ENCODE peak calls at places on chromosomes 1 and 21, in eight cellular contexts. F, M, G, S, T, R, D and H are unnamed samples.

GRCh38 chr1:155309423-155310021 is 856 bp downstream of the FDPS start:
- DNase-seq in F (peak; percentile 53), M (peak; percentile 69), G (peak; percentile 33), S (peak; percentile 27), T (no peak), R (peak; percentile 21), D (peak; percentile 18), H (peak; percentile 57)

GRCh38 chr21:39707316-39707715 is 37.7 kb upstream of the IGSF5 start:
- DNase-seq in F (no peak), M (no peak), G (no peak), S (no peak), T (no peak), R (no peak), D (no peak), H (no peak)

GRCh38 chr1:58573705-58574591 is 3.1 kb downstream of the TACSTD2 start:
- DNase-seq in F (no peak), M (peak; percentile 68), G (no peak), S (no peak), T (no peak), R (peak; percentile 90), D (peak; percentile 80), H (peak; percentile 69)

GRCh38 chr21:40433575-40433974 is 413.4 kb downstream of the DSCAM start:
- DNase-seq in F (no peak), M (no peak), G (no peak), S (no peak), T (no peak), R (peak; percentile 21), D (no peak), H (no peak)

GRCh38 chr1:85202092-85202863 is 1.5 kb upstream of the SYDE2 start:
- DNase-seq in F (no peak), M (no peak), G (no peak), S (no peak), T (no peak), R (peak; percentile 41), D (peak; percentile 70), H (no peak)

GRCh38 chr1:221741364-221741970 is 422 bp downstream of the DUSP10 start:
- DNase-seq in F (peak; percentile 31), M (peak; percentile 43), G (no peak), S (no peak), T (no peak), R (no peak), D (no peak), H (no peak)

GRCh38 chr21:24280591-24280990 is 1326.7 kb downstream of the MRPL39 start:
- DNase-seq in F (no peak), M (no peak), G (no peak), S (no peak), T (no peak), R (no peak), D (no peak), H (no peak)

GRCh38 chr1:91725961-91726704 is 159.8 kb downstream of the TGFBR3 start:
- DNase-seq in F (no peak), M (peak; percentile 88), G (no peak), S (no peak), T (peak; percentile 99), R (peak; percentile 38), D (no peak), H (peak; percentile 68)

GRCh38 chr1:225845097-225845496 is 35.2 kb downstream of the EPHX1 start:
- DNase-seq in F (no peak), M (no peak), G (no peak), S (no peak), T (no peak), R (no peak), D (no peak), H (no peak)

GRCh38 chr1:40820251-40820797 is 36.7 kb downstream of the KCNQ4 start:
- DNase-seq in F (peak; percentile 78), M (no peak), G (no peak), S (no peak), T (no peak), R (no peak), D (no peak), H (peak; percentile 11)

GRCh38 chr1:62082456-62083363 is 111.9 kb upstream of the L1TD1 start:
- DNase-seq in F (peak; percentile 65), M (peak; percentile 55), G (no peak), S (peak; percentile 6), T (peak; percentile 49), R (peak; percentile 51), D (peak; percentile 40), H (peak; percentile 55)

GRCh38 chr21:25537174-25537573 is 70.1 kb downstream of the MRPL39 start:
- DNase-seq in F (no peak), M (no peak), G (no peak), S (no peak), T (no peak), R (no peak), D (no peak), H (no peak)

GRCh38 chr1:61334718-61335589 is 252.6 kb downstream of the NFIA start:
- DNase-seq in F (no peak), M (no peak), G (peak; percentile 57), S (no peak), T (peak; percentile 31), R (no peak), D (no peak), H (no peak)

GRCh38 chr1:1419812-1420653 is 1.0 kb downstream of the ANKRD65 start:
- DNase-seq in F (no peak), M (no peak), G (no peak), S (no peak), T (no peak), R (no peak), D (no peak), H (no peak)

GRCh38 chr1:53087332-53088285 is 25.6 kb downstream of the PODN start:
- DNase-seq in F (peak; percentile 60), M (no peak), G (no peak), S (no peak), T (no peak), R (no peak), D (no peak), H (no peak)

GRCh38 chr1:27402349-27402754 is 9.9 kb downstream of the GPR3 start:
- DNase-seq in F (no peak), M (peak; percentile 74), G (peak; percentile 74), S (peak; percentile 83), T (peak; percentile 63), R (peak; percentile 74), D (no peak), H (peak; percentile 57)

GRCh38 chr1:81844477-81844876 is 43.7 kb downstream of the ADGRL2 start:
- DNase-seq in F (no peak), M (no peak), G (no peak), S (no peak), T (no peak), R (no peak), D (no peak), H (no peak)

GRCh38 chr21:39660596-39660995 is 47.9 kb downstream of the B3GALT5 start:
- DNase-seq in F (no peak), M (peak; percentile 43), G (peak; percentile 45), S (peak; percentile 16), T (peak; percentile 64), R (peak; percentile 49), D (no peak), H (peak; percentile 16)

GRCh38 chr1:152533327-152533938 is 19.2 kb downstream of the CRCT1 start:
- DNase-seq in F (peak; percentile 64), M (peak; percentile 36), G (no peak), S (no peak), T (peak; percentile 42), R (peak; percentile 77), D (peak; percentile 56), H (peak; percentile 88)
- TF ChIP-seq CTCF in F (peak; percentile 73), M (peak; percentile 51), G (peak; percentile 43), S (no peak), T (peak; percentile 71), R (peak; percentile 98), D (peak; percentile 96), H (peak; percentile 99)

DNA sequence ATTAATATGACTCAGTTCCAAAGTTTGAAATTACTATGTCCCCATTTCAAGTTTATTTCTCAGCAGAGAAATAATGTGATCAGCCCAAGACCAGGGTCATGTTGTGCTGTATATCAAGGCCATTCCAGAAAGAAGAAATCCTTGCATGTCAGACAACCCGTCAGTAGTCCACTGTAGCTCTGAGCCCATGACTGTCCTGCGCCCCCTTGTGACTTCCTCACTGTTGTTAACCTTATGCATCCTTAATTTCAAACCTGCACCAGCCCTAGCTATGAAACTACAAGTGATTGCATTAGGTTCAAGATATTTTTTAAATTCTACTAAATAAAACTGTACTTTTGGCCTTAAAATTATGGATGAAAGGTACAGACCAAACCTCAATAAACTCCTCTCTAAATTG is 133.0 kb downstream of the LRRC7 start:
- DNase-seq in F (no peak), M (peak; percentile 11), G (no peak), S (no peak), T (peak; percentile 6), R (peak; percentile 46), D (peak; percentile 40), H (peak; percentile 55)
- TF ChIP-seq CTCF in F (peak; percentile 29), M (no peak), G (no peak), S (no peak), T (peak; percentile 26), R (peak; percentile 24), D (peak; percentile 42), H (peak; percentile 33)

DNA sequence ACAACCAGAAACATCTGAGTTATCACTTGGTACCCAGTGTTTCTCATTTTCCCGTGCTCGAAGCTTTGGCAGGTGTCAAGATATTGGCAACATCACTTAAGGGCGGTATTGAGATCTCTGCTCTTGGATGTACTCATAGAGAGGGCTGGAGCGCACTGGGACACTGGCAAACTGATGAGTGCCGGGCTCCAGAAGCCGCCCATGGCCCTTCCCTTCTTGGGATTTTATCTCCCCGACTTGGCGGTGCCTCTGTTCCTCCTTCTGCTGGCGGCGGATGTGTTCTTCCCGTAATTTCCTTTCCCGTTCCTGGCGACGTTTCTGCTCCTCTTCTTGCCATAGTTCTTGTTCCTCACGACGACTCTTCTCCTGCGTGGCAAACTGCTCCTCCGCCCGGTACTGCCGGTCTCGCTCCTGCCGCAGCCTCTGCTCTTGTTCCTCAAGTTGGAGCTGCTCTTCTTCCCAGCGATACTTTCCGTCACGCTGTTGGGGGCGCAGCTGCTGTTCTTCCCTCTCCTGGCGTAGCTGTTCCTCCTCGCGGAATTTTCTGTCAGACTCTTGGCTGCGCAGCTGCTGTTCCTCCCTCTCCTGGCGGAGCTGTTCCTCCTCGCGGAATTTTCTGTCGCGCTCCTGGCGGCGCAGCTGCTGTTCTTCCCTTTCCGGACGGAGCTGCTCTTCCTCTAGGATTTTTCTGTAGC is 7.8 kb downstream of the TCHH start:
- DNase-seq in F (no peak), M (no peak), G (no peak), S (no peak), T (no peak), R (peak; percentile 8), D (no peak), H (no peak)
- TF ChIP-seq CTCF in F (no peak), M (no peak), G (no peak), S (no peak), T (no peak), R (peak; percentile 5), D (no peak), H (no peak)

GRCh38 chr1:9008236-9008635 is 18.0 kb downstream of the SLC2A7 start:
- DNase-seq in F (no peak), M (no peak), G (no peak), S (no peak), T (no peak), R (no peak), D (no peak), H (no peak)

GRCh38 chr1:9006956-9007615 is 19.1 kb downstream of the SLC2A7 start:
- DNase-seq in F (no peak), M (no peak), G (no peak), S (no peak), T (no peak), R (no peak), D (no peak), H (no peak)

GRCh38 chr1:9004031-9004730 is 22.0 kb downstream of the SLC2A7 start:
- DNase-seq in F (no peak), M (no peak), G (no peak), S (no peak), T (no peak), R (no peak), D (no peak), H (no peak)

GRCh38 chr1:9009438-9010366 is 16.5 kb downstream of the SLC2A7 start:
- DNase-seq in F (peak; percentile 64), M (peak; percentile 40), G (no peak), S (no peak), T (peak; percentile 35), R (peak; percentile 41), D (peak; percentile 48), H (peak; percentile 28)

GRCh38 chr1:9004731-9005708 is 21.2 kb downstream of the SLC2A7 start:
- DNase-seq in F (peak; percentile 91), M (peak; percentile 85), G (peak; percentile 77), S (peak; percentile 57), T (peak; percentile 87), R (peak; percentile 83), D (peak; percentile 74), H (peak; percentile 78)
- TF ChIP-seq CTCF in F (peak; percentile 98), M (peak; percentile 91), G (peak; percentile 99), S (peak; percentile 76), T (peak; percentile 98), R (peak; percentile 94), D (peak; percentile 95), H (peak; percentile 87)